ENCODE peak calls at places on chromosomes 6 and 20, in four cellular contexts. H, U, S and W are unnamed samples.

GRCh38 chr6:157528931-157529653 is 148.1 kb downstream of the ZDHHC14 start:
- DNase-seq in H (no peak), U (peak; percentile 74), S (no peak), W (no peak)

GRCh38 chr6:3956054-3956453 is 106.9 kb downstream of the FAM50B start:
- DNase-seq in H (no peak), U (no peak), S (no peak), W (no peak)

GRCh38 chr6:144265061-144265357 is 20.1 kb upstream of the UTRN start:
- DNase-seq in H (no peak), U (no peak), S (no peak), W (no peak)

GRCh38 chr6:11384531-11385309 is 152.3 kb upstream of the NEDD9 start:
- DNase-seq in H (no peak), U (no peak), S (no peak), W (no peak)

GRCh38 chr6:14770040-14770439 is 475.8 kb upstream of the JARID2 start:
- DNase-seq in H (no peak), U (no peak), S (no peak), W (no peak)

GRCh38 chr6:81609736-81610135 is 142.7 kb downstream of the TENT5A start:
- DNase-seq in H (no peak), U (no peak), S (no peak), W (no peak)

GRCh38 chr20:1418335-1418734 is 25.5 kb upstream of the FKBP1A start:
- DNase-seq in H (no peak), U (peak; percentile 21), S (no peak), W (no peak)

GRCh38 chr6:26024651-26025046 is 62.0 kb downstream of the TRIM38 start:
- DNase-seq in H (no peak), U (no peak), S (no peak), W (no peak)

GRCh38 chr6:128655978-128656498 is 135.6 kb upstream of the PTPRK start:
- DNase-seq in H (no peak), U (peak; percentile 88), S (peak; percentile 33), W (no peak)

GRCh38 chr6:55886185-55886836 is 10.9 kb upstream of the BMP5 start:
- DNase-seq in H (no peak), U (no peak), S (no peak), W (no peak)

GRCh38 chr6:129946439-129947140 is 71.8 kb upstream of the L3MBTL3 start:
- DNase-seq in H (no peak), U (no peak), S (no peak), W (no peak)

GRCh38 chr20:14406495-14406894 is 69.1 kb upstream of the FLRT3 start:
- DNase-seq in H (no peak), U (peak; percentile 74), S (no peak), W (no peak)

GRCh38 chr6:161370882-161371281 is 97.0 kb upstream of the AGPAT4 start:
- DNase-seq in H (peak; percentile 34), U (peak; percentile 49), S (peak; percentile 42), W (peak; percentile 49)
- TF ChIP-seq CTCF in H (peak; percentile 83), U (peak; percentile 83), S (peak; percentile 96), W (peak; percentile 97)

DNA sequence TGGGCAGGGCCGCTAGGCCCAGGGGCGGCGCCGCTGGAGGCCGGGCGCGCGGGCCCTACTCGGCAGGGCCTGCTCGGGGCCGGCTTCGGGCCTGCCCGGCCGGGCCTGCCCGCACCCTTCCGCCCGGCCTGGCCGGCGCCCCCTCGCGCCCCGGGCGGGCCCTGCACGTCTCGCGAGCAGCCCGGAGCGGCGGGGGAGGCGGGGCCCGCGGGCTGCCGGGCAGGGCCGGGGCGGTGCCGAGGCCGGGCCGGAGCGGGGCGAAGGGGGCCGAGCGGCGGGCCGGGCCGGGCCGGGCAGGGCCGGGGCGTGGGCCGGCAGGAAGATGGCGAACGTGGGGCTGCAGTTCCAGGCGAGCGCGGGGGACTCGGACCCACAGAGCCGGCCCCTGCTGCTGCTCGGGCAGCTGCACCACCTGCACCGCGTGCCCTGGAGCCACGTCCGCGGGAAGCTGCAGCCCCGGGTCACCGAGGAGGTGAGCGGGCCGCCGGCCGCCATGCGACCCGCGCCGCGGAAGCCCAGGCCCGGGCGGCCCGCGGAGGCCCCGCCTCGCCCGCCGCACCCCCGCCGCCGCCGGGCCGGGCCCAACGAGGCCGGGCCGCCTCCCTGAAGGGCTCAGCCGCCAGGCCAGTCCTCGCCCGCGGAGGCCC is at the start of gene NPEPL1:
- DNase-seq in H (peak; percentile 96), U (peak; percentile 95), S (no peak), W (peak; percentile 69)
- TF ChIP-seq CTCF in H (peak; percentile 73), U (peak; percentile 93), S (no peak), W (no peak)

DNA sequence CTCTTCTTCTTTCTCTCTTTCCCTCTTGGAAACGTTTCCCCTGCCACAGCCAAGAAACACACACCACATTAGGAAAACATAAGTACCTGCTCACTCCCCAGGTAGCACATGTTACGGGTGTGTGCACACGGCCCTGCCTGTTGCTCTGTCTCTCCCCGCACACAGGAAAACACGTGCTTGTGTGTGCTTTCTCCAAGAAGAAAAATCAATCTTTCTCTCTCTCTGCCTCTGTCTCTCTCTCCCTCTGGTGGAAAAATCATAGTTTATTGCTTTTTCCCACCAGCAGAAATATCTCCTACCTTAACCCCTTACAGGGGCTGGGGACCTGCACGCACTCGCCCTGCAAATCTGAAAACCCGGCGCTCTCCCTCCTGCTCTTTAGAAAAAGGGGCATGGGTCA is 102.3 kb downstream of the EDN3 start:
- DNase-seq in H (no peak), U (no peak), S (no peak), W (no peak)
- TF ChIP-seq CTCF in H (no peak), U (no peak), S (no peak), W (no peak)

GRCh38 chr6:113276631-113277030 is 580.5 kb upstream of the MARCKS start:
- DNase-seq in H (no peak), U (no peak), S (no peak), W (no peak)

GRCh38 chr6:113277111-113277510 is 580.0 kb upstream of the MARCKS start:
- DNase-seq in H (no peak), U (no peak), S (no peak), W (no peak)

GRCh38 chr6:113281014-113281810 is 575.9 kb upstream of the MARCKS start:
- DNase-seq in H (no peak), U (no peak), S (no peak), W (no peak)
- TF ChIP-seq CTCF in H (no peak), U (no peak), S (no peak), W (no peak)

DNA sequence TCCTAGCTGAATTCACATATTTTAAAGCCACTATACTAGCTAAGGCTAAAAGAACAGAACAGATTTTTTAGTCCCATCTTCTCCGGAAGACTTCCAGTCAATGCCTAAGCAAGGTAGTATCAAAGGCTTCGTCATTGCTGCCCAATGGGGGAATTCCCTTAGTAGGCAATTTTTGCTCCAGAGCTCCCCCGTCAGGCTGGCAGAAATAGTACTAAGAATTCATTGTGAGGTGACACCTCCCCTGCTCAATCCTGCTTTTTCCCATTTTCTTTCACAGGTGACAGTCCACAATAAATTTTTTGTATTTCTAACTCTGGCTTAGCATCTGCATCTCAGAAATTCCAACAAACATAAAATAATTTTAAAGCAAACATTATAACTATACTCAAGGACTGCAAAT is 52.8 kb upstream of the SRSF6 start:
- DNase-seq in H (no peak), U (peak; percentile 62), S (no peak), W (no peak)
- TF ChIP-seq CTCF in H (peak; percentile 26), U (peak; percentile 18), S (peak; percentile 36), W (no peak)

GRCh38 chr6:5950448-5950847 is 56.3 kb downstream of the NRN1 start:
- DNase-seq in H (no peak), U (no peak), S (no peak), W (no peak)
- TF ChIP-seq CTCF in H (peak; percentile 39), U (no peak), S (no peak), W (no peak)